ENCODE peak calls at places on chromosomes 11 and 22, in seven cellular contexts. One of them, this sample, is unnamed.

GRCh38 chr11:15128621-15129020 is 13.9 kb downstream of the INSC start:
- DNase-seq in stomach: no peak
- DNase-seq in uterus: no peak
- DNase-seq in AG04450: no peak
- DNase-seq in cardiac fibroblast: no peak
- DNase-seq in tibial nerve: no peak
- DNase-seq in fibroblast of villous mesenchyme: no peak
- DNase-seq in this sample: no peak

GRCh38 chr22:43001271-43002197 is 13.4 kb downstream of the PACSIN2 start:
- DNase-seq in stomach: no peak
- DNase-seq in uterus: no peak
- DNase-seq in AG04450: no peak
- DNase-seq in cardiac fibroblast: peak; percentile 73
- DNase-seq in tibial nerve: no peak
- DNase-seq in fibroblast of villous mesenchyme: peak; percentile 39
- DNase-seq in this sample: peak; percentile 63

GRCh38 chr22:22692707-22693530 is 48.5 kb downstream of the GGTLC2 start:
- DNase-seq in stomach: peak; percentile 75
- DNase-seq in uterus: no peak
- DNase-seq in AG04450: no peak
- DNase-seq in cardiac fibroblast: peak; percentile 64
- DNase-seq in tibial nerve: no peak
- DNase-seq in fibroblast of villous mesenchyme: peak; percentile 55
- DNase-seq in this sample: peak; percentile 53

GRCh38 chr11:16898274-16898985 is 115.8 kb downstream of the PLEKHA7 start:
- DNase-seq in stomach: no peak
- DNase-seq in uterus: no peak
- DNase-seq in AG04450: no peak
- DNase-seq in cardiac fibroblast: no peak
- DNase-seq in tibial nerve: no peak
- DNase-seq in fibroblast of villous mesenchyme: no peak
- DNase-seq in this sample: no peak

GRCh38 chr11:35112056-35112845 is 26.7 kb upstream of the CD44 start:
- DNase-seq in stomach: no peak
- DNase-seq in uterus: no peak
- DNase-seq in AG04450: no peak
- DNase-seq in cardiac fibroblast: peak; percentile 26
- DNase-seq in tibial nerve: no peak
- DNase-seq in fibroblast of villous mesenchyme: no peak
- DNase-seq in this sample: peak; percentile 20

GRCh38 chr11:123560001-123560400 is 94.4 kb downstream of the SCN3B start:
- DNase-seq in stomach: peak; percentile 46
- DNase-seq in uterus: peak; percentile 56
- DNase-seq in AG04450: peak; percentile 41
- DNase-seq in cardiac fibroblast: peak; percentile 69
- DNase-seq in tibial nerve: peak; percentile 16
- DNase-seq in fibroblast of villous mesenchyme: peak; percentile 42
- DNase-seq in this sample: peak; percentile 79

GRCh38 chr11:1844221-1845094 is 5.7 kb downstream of the TNNI2 start:
- DNase-seq in stomach: no peak
- DNase-seq in uterus: no peak
- DNase-seq in AG04450: no peak
- DNase-seq in cardiac fibroblast: peak; percentile 78
- DNase-seq in tibial nerve: peak; percentile 38
- DNase-seq in fibroblast of villous mesenchyme: peak; percentile 94
- DNase-seq in this sample: peak; percentile 31

GRCh38 chr22:31350410-31350863 is 4.3 kb upstream of the PATZ1 start:
- DNase-seq in stomach: peak; percentile 43
- DNase-seq in uterus: no peak
- DNase-seq in AG04450: no peak
- DNase-seq in cardiac fibroblast: peak; percentile 43
- DNase-seq in tibial nerve: no peak
- DNase-seq in fibroblast of villous mesenchyme: peak; percentile 34
- DNase-seq in this sample: peak; percentile 73

GRCh38 chr11:126137146-126137545 is 74.3 kb downstream of the RPUSD4 start:
- DNase-seq in stomach: no peak
- DNase-seq in uterus: no peak
- DNase-seq in AG04450: no peak
- DNase-seq in cardiac fibroblast: peak; percentile 71
- DNase-seq in tibial nerve: no peak
- DNase-seq in fibroblast of villous mesenchyme: no peak
- DNase-seq in this sample: no peak

GRCh38 chr11:119236490-119236889 is 30.4 kb downstream of the CBL start:
- DNase-seq in stomach: no peak
- DNase-seq in uterus: no peak
- DNase-seq in AG04450: peak; percentile 16
- DNase-seq in cardiac fibroblast: peak; percentile 17
- DNase-seq in tibial nerve: no peak
- DNase-seq in fibroblast of villous mesenchyme: peak; percentile 26
- DNase-seq in this sample: peak; percentile 36

GRCh38 chr22:48299124-48299523 is 1528.5 kb downstream of the BRD1 start:
- DNase-seq in stomach: no peak
- DNase-seq in uterus: no peak
- DNase-seq in AG04450: no peak
- DNase-seq in cardiac fibroblast: no peak
- DNase-seq in tibial nerve: no peak
- DNase-seq in fibroblast of villous mesenchyme: no peak
- DNase-seq in this sample: no peak

GRCh38 chr22:43404673-43405385 is 7.0 kb upstream of the MPPED1 start:
- DNase-seq in stomach: peak; percentile 49
- DNase-seq in uterus: no peak
- DNase-seq in AG04450: no peak
- DNase-seq in cardiac fibroblast: no peak
- DNase-seq in tibial nerve: no peak
- DNase-seq in fibroblast of villous mesenchyme: no peak
- DNase-seq in this sample: no peak

GRCh38 chr11:6637871-6638270 is 17.7 kb downstream of the DCHS1 start:
- DNase-seq in stomach: peak; percentile 67
- DNase-seq in uterus: peak; percentile 67
- DNase-seq in AG04450: no peak
- DNase-seq in cardiac fibroblast: peak; percentile 77
- DNase-seq in tibial nerve: no peak
- DNase-seq in fibroblast of villous mesenchyme: peak; percentile 79
- DNase-seq in this sample: peak; percentile 87

GRCh38 chr11:1829039-1829820 is 5.6 kb upstream of the SYT8 start:
- DNase-seq in stomach: no peak
- DNase-seq in uterus: no peak
- DNase-seq in AG04450: no peak
- DNase-seq in cardiac fibroblast: peak; percentile 74
- DNase-seq in tibial nerve: no peak
- DNase-seq in fibroblast of villous mesenchyme: peak; percentile 48
- DNase-seq in this sample: peak; percentile 64

GRCh38 chr11:57425565-57426438 is 1.1 kb downstream of the SLC43A3 start:
- DNase-seq in stomach: peak; percentile 25
- DNase-seq in uterus: peak; percentile 71
- DNase-seq in AG04450: no peak
- DNase-seq in cardiac fibroblast: peak; percentile 63
- DNase-seq in tibial nerve: peak; percentile 59
- DNase-seq in fibroblast of villous mesenchyme: peak; percentile 14
- DNase-seq in this sample: no peak

GRCh38 chr11:69939551-69940245 is 120.5 kb upstream of the FGF3 start:
- DNase-seq in stomach: peak; percentile 42
- DNase-seq in uterus: peak; percentile 74
- DNase-seq in AG04450: no peak
- DNase-seq in cardiac fibroblast: peak; percentile 93
- DNase-seq in tibial nerve: no peak
- DNase-seq in fibroblast of villous mesenchyme: peak; percentile 74
- DNase-seq in this sample: peak; percentile 52

GRCh38 chr11:79439893-79440450 is 858 bp downstream of the TENM4 start:
- DNase-seq in stomach: no peak
- DNase-seq in uterus: peak; percentile 45
- DNase-seq in AG04450: no peak
- DNase-seq in cardiac fibroblast: no peak
- DNase-seq in tibial nerve: peak; percentile 9
- DNase-seq in fibroblast of villous mesenchyme: no peak
- DNase-seq in this sample: peak; percentile 16

GRCh38 chr11:65773784-65774411 is 6.9 kb downstream of the AP5B1 start:
- DNase-seq in stomach: peak; percentile 15
- DNase-seq in uterus: no peak
- DNase-seq in AG04450: no peak
- DNase-seq in cardiac fibroblast: no peak
- DNase-seq in tibial nerve: no peak
- DNase-seq in fibroblast of villous mesenchyme: peak; percentile 14
- DNase-seq in this sample: peak; percentile 12

GRCh38 chr11:41579546-41579945 is 120.1 kb upstream of the LRRC4C start:
- DNase-seq in stomach: no peak
- DNase-seq in uterus: no peak
- DNase-seq in AG04450: no peak
- DNase-seq in cardiac fibroblast: no peak
- DNase-seq in tibial nerve: no peak
- DNase-seq in fibroblast of villous mesenchyme: no peak
- DNase-seq in this sample: no peak

GRCh38 chr11:62912268-62912667 is 8.9 kb downstream of the CHRM1 start:
- DNase-seq in stomach: no peak
- DNase-seq in uterus: no peak
- DNase-seq in AG04450: no peak
- DNase-seq in cardiac fibroblast: no peak
- DNase-seq in tibial nerve: no peak
- DNase-seq in fibroblast of villous mesenchyme: no peak
- DNase-seq in this sample: no peak

GRCh38 chr11:13440100-13440855 is 22.7 kb downstream of the BTBD10 start:
- DNase-seq in stomach: no peak
- DNase-seq in uterus: no peak
- DNase-seq in AG04450: peak; percentile 80
- DNase-seq in cardiac fibroblast: peak; percentile 94
- DNase-seq in tibial nerve: no peak
- DNase-seq in fibroblast of villous mesenchyme: peak; percentile 93
- DNase-seq in this sample: peak; percentile 96

GRCh38 chr11:76604652-76605241 is 65.8 kb downstream of the LRRC32 start:
- DNase-seq in stomach: peak; percentile 79
- DNase-seq in uterus: peak; percentile 49
- DNase-seq in AG04450: no peak
- DNase-seq in cardiac fibroblast: peak; percentile 90
- DNase-seq in tibial nerve: no peak
- DNase-seq in fibroblast of villous mesenchyme: peak; percentile 87
- DNase-seq in this sample: peak; percentile 57

GRCh38 chr11:35206616-35207015 is 67.6 kb downstream of the CD44 start:
- DNase-seq in stomach: no peak
- DNase-seq in uterus: no peak
- DNase-seq in AG04450: no peak
- DNase-seq in cardiac fibroblast: no peak
- DNase-seq in tibial nerve: no peak
- DNase-seq in fibroblast of villous mesenchyme: no peak
- DNase-seq in this sample: no peak

GRCh38 chr11:14082338-14082737 is 119.8 kb downstream of the SPON1 start:
- DNase-seq in stomach: no peak
- DNase-seq in uterus: no peak
- DNase-seq in AG04450: no peak
- DNase-seq in cardiac fibroblast: peak; percentile 32
- DNase-seq in tibial nerve: no peak
- DNase-seq in fibroblast of villous mesenchyme: no peak
- DNase-seq in this sample: no peak

GRCh38 chr11:72758690-72759389 is 6.6 kb upstream of the ARAP1 start:
- DNase-seq in stomach: no peak
- DNase-seq in uterus: peak; percentile 76
- DNase-seq in AG04450: peak; percentile 82
- DNase-seq in cardiac fibroblast: peak; percentile 93
- DNase-seq in tibial nerve: peak; percentile 31
- DNase-seq in fibroblast of villous mesenchyme: peak; percentile 91
- DNase-seq in this sample: peak; percentile 98

GRCh38 chr11:44818110-44818509 is 91.3 kb downstream of the TSPAN18 start:
- DNase-seq in stomach: no peak
- DNase-seq in uterus: no peak
- DNase-seq in AG04450: no peak
- DNase-seq in cardiac fibroblast: no peak
- DNase-seq in tibial nerve: no peak
- DNase-seq in fibroblast of villous mesenchyme: no peak
- DNase-seq in this sample: no peak

GRCh38 chr22:46134111-46134705 is 16.1 kb upstream of the PPARA start:
- DNase-seq in stomach: no peak
- DNase-seq in uterus: peak; percentile 12
- DNase-seq in AG04450: no peak
- DNase-seq in cardiac fibroblast: no peak
- DNase-seq in tibial nerve: no peak
- DNase-seq in fibroblast of villous mesenchyme: no peak
- DNase-seq in this sample: no peak

GRCh38 chr22:46133588-46133855 is 16.8 kb upstream of the PPARA start:
- DNase-seq in stomach: no peak
- DNase-seq in uterus: no peak
- DNase-seq in AG04450: no peak
- DNase-seq in cardiac fibroblast: no peak
- DNase-seq in tibial nerve: no peak
- DNase-seq in fibroblast of villous mesenchyme: no peak
- DNase-seq in this sample: no peak

GRCh38 chr22:46135611-46136538 is 14.5 kb upstream of the PPARA start:
- DNase-seq in stomach: no peak
- DNase-seq in uterus: no peak
- DNase-seq in AG04450: no peak
- DNase-seq in cardiac fibroblast: no peak
- DNase-seq in tibial nerve: no peak
- DNase-seq in fibroblast of villous mesenchyme: no peak
- DNase-seq in this sample: no peak

GRCh38 chr22:46131151-46131587 is 19.2 kb upstream of the PPARA start:
- DNase-seq in stomach: no peak
- DNase-seq in uterus: peak; percentile 13
- DNase-seq in AG04450: no peak
- DNase-seq in cardiac fibroblast: no peak
- DNase-seq in tibial nerve: no peak
- DNase-seq in fibroblast of villous mesenchyme: no peak
- DNase-seq in this sample: no peak

GRCh38 chr22:46132830-46133587 is 17.3 kb upstream of the PPARA start:
- DNase-seq in stomach: no peak
- DNase-seq in uterus: no peak
- DNase-seq in AG04450: no peak
- DNase-seq in cardiac fibroblast: no peak
- DNase-seq in tibial nerve: no peak
- DNase-seq in fibroblast of villous mesenchyme: no peak
- DNase-seq in this sample: no peak
- H3K4me3 ChIP-seq in stomach: no peak overlapping the region
- H3K4me3 ChIP-seq in uterus: no peak overlapping the region
- H3K4me3 ChIP-seq in AG04450: no peak overlapping the region
- H3K4me3 ChIP-seq in cardiac fibroblast: no peak overlapping the region
- H3K4me3 ChIP-seq in tibial nerve: no peak overlapping the region
- H3K4me3 ChIP-seq in fibroblast of villous mesenchyme: no peak overlapping the region
- H3K4me3 ChIP-seq in this sample: no peak overlapping the region

GRCh38 chr11:11847082-11847481 is 5.3 kb downstream of the USP47 start:
- DNase-seq in stomach: no peak
- DNase-seq in uterus: no peak
- DNase-seq in AG04450: no peak
- DNase-seq in cardiac fibroblast: no peak
- DNase-seq in tibial nerve: no peak
- DNase-seq in fibroblast of villous mesenchyme: no peak
- DNase-seq in this sample: no peak
- TF ChIP-seq CTCF in stomach: no peak
- TF ChIP-seq CTCF in uterus: no peak
- TF ChIP-seq CTCF in AG04450: no peak
- TF ChIP-seq CTCF in cardiac fibroblast: no peak
- TF ChIP-seq CTCF in tibial nerve: no peak
- TF ChIP-seq CTCF in fibroblast of villous mesenchyme: no peak
- TF ChIP-seq CTCF in this sample: no peak

GRCh38 chr11:46382644-46383403 is 1.4 kb downstream of the MDK start:
- DNase-seq in stomach: no peak
- DNase-seq in uterus: no peak
- DNase-seq in AG04450: no peak
- DNase-seq in cardiac fibroblast: peak; percentile 63
- DNase-seq in tibial nerve: no peak
- DNase-seq in fibroblast of villous mesenchyme: peak; percentile 49
- DNase-seq in this sample: peak; percentile 66
- H3K4me3 ChIP-seq in stomach: peak overlapping the region; percentile 62
- H3K4me3 ChIP-seq in uterus: peak overlapping the region; percentile 48
- H3K4me3 ChIP-seq in AG04450: peak overlapping the region; percentile 72
- H3K4me3 ChIP-seq in cardiac fibroblast: no peak overlapping the region
- H3K4me3 ChIP-seq in tibial nerve: peak overlapping the region; percentile 79
- H3K4me3 ChIP-seq in fibroblast of villous mesenchyme: peak overlapping the region; percentile 63
- H3K4me3 ChIP-seq in this sample: peak overlapping the region; percentile 54

GRCh38 chr11:61056566-61056965 is 45.7 kb upstream of the CD5 start:
- DNase-seq in stomach: no peak
- DNase-seq in uterus: no peak
- DNase-seq in AG04450: no peak
- DNase-seq in cardiac fibroblast: no peak
- DNase-seq in tibial nerve: no peak
- DNase-seq in fibroblast of villous mesenchyme: no peak
- DNase-seq in this sample: no peak
- TF ChIP-seq CTCF in stomach: no peak
- TF ChIP-seq CTCF in uterus: no peak
- TF ChIP-seq CTCF in AG04450: no peak
- TF ChIP-seq CTCF in cardiac fibroblast: no peak
- TF ChIP-seq CTCF in tibial nerve: no peak
- TF ChIP-seq CTCF in fibroblast of villous mesenchyme: no peak
- TF ChIP-seq CTCF in this sample: no peak

This sample was measured in choroid plexus epithelial cell.